ENCODE peak calls at places on chromosomes 2 and 18, in five cellular contexts. D is heart right ventricle, K is upper lobe of right lung, C is K562, I is upper lobe of left lung. S is an unnamed sample. For H3K27me3 and H3K4me1, the result is how much of the 10 kb centered on the place peaks cover.

GRCh38 chr2:35510641-35511040 is 844.9 kb upstream of the CRIM1 start:
- ATAC-seq in D (no peak), K (no peak), C (no peak), I (no peak), S (no peak)

GRCh38 chr2:230986520-230987136 is 9.3 kb upstream of the SPATA3 start:
- ATAC-seq in D (no peak), K (no peak), C (no peak), I (no peak), S (no peak)

GRCh38 chr2:7773362-7773973 is 856.3 kb downstream of the RNF144A start:
- ATAC-seq in D (no peak), K (peak), C (no peak), I (peak), S (no peak)

GRCh38 chr18:62175521-62175920 is 11.3 kb downstream of the PIGN start:
- ATAC-seq in D (no peak), K (no peak), C (no peak), I (no peak), S (no peak)

GRCh38 chr2:18476484-18476883 is 84.0 kb downstream of the RDH14 start:
- ATAC-seq in D (no peak), K (no peak), C (no peak), I (no peak), S (no peak)

GRCh38 chr18:51278045-51278649 is 80.7 kb upstream of the MEX3C start:
- ATAC-seq in D (peak), K (no peak), C (peak), I (no peak), S (no peak)

GRCh38 chr18:63254716-63255399 is 64.7 kb downstream of the BCL2 start:
- ATAC-seq in D (no peak), K (no peak), C (no peak), I (no peak), S (no peak)

GRCh38 chr2:177147834-177148233 is 64.8 kb upstream of the HNRNPA3 start:
- ATAC-seq in D (no peak), K (no peak), C (peak), I (no peak), S (no peak)

GRCh38 chr2:85861650-85862049 is 27.1 kb downstream of the ST3GAL5 start:
- ATAC-seq in D (no peak), K (no peak), C (no peak), I (no peak), S (no peak)

GRCh38 chr2:159710601-159711180 is 1.6 kb upstream of the MARCHF7 start:
- ATAC-seq in D (no peak), K (no peak), C (no peak), I (no peak), S (no peak)

GRCh38 chr2:16013571-16013970 is 73.2 kb downstream of the MYCN start:
- ATAC-seq in D (no peak), K (no peak), C (no peak), I (no peak), S (no peak)
- H3K27me3 ChIP-seq in D (half or more), K (under half), C (under half), I (under half), S (half or more)

DNA sequence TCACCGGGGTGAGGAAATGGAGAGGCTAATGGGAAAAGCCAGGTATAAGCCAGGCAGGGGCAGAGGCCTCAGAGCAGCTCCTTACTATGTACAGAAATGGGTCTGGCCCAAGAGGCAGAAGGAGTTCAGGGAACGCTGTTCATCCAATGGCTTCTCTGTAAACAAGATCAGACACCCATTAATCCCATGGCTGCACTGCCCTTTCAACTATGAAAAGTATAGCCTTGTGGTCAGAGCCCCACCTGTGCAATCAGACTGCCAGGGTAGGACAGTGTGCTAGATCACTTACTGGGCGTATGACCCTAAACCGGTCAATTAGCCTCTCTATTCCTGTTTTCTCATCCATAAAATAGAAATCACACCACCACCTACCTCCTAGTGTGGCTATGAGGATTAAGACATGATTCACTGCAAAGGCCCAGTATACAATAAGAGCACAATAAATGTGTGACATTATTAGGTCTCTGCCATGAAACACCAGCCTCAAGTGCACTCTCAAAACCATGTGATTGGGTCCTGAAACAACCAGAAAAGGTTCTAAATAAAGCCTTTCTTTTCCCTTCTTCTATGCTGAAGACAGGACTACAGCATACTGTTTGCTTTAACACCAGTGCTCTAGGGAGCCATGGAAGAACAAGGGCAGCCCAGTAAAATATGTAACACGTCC is 4.4 kb downstream of the ANKRD44 start:
- ATAC-seq in D (no peak), K (no peak), C (no peak), I (no peak), S (no peak)
- H3K4me1 ChIP-seq in D (under half), K (under half), C (under half), I (half or more), S (under half)

DNA sequence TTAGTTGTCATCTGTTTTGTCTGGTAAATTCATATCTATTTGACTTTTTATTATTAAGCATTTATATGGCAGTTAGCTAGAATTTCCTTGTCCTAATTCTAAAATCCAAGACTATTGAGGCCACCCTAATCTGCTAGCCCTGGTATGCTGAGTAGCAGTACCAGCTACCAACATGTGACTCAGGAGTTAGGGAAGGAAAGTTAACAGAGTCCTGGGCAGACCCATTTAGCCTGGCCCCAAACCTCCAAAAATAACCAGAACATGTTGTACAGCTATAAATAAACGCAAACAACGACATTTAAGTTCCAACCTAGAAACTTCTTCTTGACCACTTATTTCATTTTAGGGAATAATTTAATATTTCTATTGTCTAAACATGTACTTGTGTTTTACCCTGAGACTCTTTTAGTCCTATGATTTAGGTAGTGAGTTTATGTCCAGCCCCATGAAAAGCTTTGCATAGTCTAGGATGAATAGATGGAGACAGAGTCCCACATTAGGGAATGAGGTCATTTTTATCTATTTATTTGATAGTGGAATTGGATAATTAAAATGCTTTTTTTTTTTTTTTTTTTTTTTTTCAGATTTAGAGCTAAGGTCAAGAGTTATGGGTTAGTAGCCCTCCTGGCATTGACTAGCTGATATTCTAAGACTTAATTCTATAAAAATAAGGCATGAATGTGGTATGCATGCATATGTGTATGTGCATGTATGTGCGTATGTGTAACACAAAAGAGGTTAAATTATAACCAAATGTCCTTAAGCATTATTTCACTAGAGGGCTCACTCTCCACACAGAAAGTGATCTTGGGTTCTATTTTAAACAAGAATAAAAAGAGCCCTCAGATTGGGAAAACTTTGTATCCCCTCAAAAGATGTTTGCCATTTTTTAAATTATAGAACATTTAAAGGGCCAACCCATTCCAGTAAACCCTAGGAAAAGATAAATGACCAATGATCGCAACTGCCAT is 160.0 kb upstream of the MAPRE2 start:
- ATAC-seq in D (peak), K (no peak), C (peak), I (no peak), S (peak)
- TF ChIP-seq CTCF in D (no peak), K (no peak), C (no peak), I (no peak), S (no peak)

DNA sequence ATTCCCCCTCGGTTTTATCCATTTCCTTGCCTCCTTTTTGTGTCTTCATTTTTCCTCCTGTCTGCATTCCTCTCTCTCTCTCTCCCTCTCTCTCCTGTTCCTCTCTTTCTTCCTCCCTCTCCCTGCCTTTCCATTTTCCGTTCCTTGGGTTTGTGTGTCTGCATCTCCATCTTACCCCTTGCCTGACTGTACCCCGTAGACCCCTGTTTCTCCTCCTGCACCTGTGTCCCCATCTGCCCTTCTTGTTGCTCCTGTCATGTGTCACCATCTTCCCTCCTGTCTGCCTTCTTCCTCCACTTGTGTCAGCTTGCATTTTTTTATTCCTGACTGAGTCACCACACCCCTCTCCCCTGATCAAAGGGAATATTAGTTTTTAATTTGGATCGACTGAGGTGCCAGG is 1.8 kb downstream of the CDK5R2 start:
- ATAC-seq in D (no peak), K (no peak), C (no peak), I (no peak), S (no peak)
- H3K27me3 ChIP-seq in D (half or more), K (half or more), C (under half), I (under half), S (half or more)

GRCh38 chr2:241729868-241730267 is 4.6 kb upstream of the D2HGDH start:
- ATAC-seq in D (no peak), K (no peak), C (no peak), I (no peak), S (no peak)
- H3K4me1 ChIP-seq in D (under half), K (under half), C (under half), I (under half), S (under half)

DNA sequence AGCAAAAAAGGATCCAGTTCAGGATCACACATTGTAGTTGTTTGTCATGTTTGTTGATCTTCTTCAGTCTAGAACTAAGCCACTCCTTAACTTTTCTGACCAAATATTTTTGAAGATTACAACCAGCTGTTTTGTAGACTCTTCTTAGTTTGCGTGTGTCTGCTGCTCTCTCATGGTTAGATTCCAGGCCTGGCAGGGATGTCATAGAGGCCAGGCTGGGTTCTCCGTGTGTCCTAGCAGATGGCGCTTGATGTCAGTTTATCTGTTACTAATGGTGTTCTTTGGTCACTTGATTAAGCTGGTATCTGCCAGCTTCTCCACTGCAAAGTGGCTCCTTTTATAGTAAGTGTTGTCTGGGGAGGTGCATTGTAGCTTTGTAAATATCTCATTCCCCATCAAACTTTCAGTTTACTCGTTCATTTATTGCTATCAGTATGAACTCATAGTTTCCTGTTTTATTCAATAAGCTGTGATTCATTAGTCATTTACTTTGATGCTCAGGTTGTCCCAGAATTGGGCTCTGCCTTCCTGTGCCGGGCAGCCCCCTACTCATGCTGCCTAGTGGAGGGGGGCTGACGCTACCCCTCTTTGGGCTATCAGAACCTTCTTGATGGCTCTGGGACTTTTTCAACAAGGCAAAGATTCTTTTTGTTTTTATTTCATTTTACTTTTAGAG is 42.1 kb downstream of the GRHL1 start:
- ATAC-seq in D (peak), K (no peak), C (no peak), I (no peak), S (peak)
- TF ChIP-seq CTCF in D (no peak), K (no peak), C (no peak), I (no peak), S (no peak)